ENCODE peak calls at places on chromosomes 3 and 15, in four cellular contexts. C is PC-9, M is ascending aorta, H is Peyer's patch. L is an unnamed sample.

GRCh38 chr15:65666257-65666656 is 44.5 kb downstream of the SLC24A1 start:
- DNase-seq in C (no peak), M (no peak), H (no peak), L (no peak)

GRCh38 chr15:100877551-100877950 is 2.1 kb upstream of the ALDH1A3 start:
- DNase-seq in C (peak), M (no peak), H (no peak), L (no peak)

GRCh38 chr15:86077070-86077469 is 2.6 kb upstream of the AGBL1 start:
- DNase-seq in C (no peak), M (no peak), H (no peak), L (no peak)

GRCh38 chr15:88663216-88663615 is 24.4 kb downstream of the ISG20 start:
- DNase-seq in C (no peak), M (no peak), H (no peak), L (no peak)

GRCh38 chr15:78637776-78638435 is 3.1 kb downstream of the CHRNB4 start:
- DNase-seq in C (no peak), M (no peak), H (no peak), L (no peak)

GRCh38 chr3:187964759-187965158 is 189.2 kb upstream of the LPP start:
- DNase-seq in C (peak), M (no peak), H (no peak), L (no peak)

GRCh38 chr3:15989419-15989818 is 185.1 kb upstream of the GALNT15 start:
- DNase-seq in C (no peak), M (no peak), H (no peak), L (no peak)

GRCh38 chr3:25884981-25885380 is 95.1 kb downstream of the OXSM start:
- DNase-seq in C (no peak), M (no peak), H (no peak), L (no peak)

GRCh38 chr15:29322407-29322806 is 52.8 kb upstream of the NSMCE3 start:
- DNase-seq in C (no peak), M (no peak), H (no peak), L (no peak)

GRCh38 chr3:79146024-79146423 is 621.8 kb downstream of the ROBO1 start:
- DNase-seq in C (no peak), M (no peak), H (no peak), L (no peak)

GRCh38 chr3:182969277-182969676 is 11.1 kb downstream of the DCUN1D1 start:
- DNase-seq in C (peak), M (no peak), H (no peak), L (no peak)

GRCh38 chr3:117752984-117753717 is 1043.6 kb downstream of the TUSC7 start:
- DNase-seq in C (no peak), M (no peak), H (no peak), L (no peak)

GRCh38 chr3:69494091-69494659 is 108.3 kb upstream of the FRMD4B start:
- DNase-seq in C (no peak), M (no peak), H (no peak), L (no peak)

GRCh38 chr15:50797926-50798325 is 32.4 kb upstream of the SPPL2A start:
- DNase-seq in C (peak), M (no peak), H (no peak), L (no peak)

GRCh38 chr3:79818015-79818414 is 50.2 kb upstream of the ROBO1 start:
- DNase-seq in C (no peak), M (no peak), H (no peak), L (no peak)

GRCh38 chr3:144433006-144433405 is 461.4 kb downstream of the DIPK2A start:
- DNase-seq in C (no peak), M (no peak), H (no peak), L (no peak)

GRCh38 chr3:68535782-68536181 is 396.6 kb downstream of the TAFA4 start:
- DNase-seq in C (no peak), M (no peak), H (no peak), L (no peak)

GRCh38 chr3:32757618-32758374 is 60.0 kb upstream of the TRIM71 start:
- DNase-seq in C (no peak), M (no peak), H (no peak), L (no peak)

DNA sequence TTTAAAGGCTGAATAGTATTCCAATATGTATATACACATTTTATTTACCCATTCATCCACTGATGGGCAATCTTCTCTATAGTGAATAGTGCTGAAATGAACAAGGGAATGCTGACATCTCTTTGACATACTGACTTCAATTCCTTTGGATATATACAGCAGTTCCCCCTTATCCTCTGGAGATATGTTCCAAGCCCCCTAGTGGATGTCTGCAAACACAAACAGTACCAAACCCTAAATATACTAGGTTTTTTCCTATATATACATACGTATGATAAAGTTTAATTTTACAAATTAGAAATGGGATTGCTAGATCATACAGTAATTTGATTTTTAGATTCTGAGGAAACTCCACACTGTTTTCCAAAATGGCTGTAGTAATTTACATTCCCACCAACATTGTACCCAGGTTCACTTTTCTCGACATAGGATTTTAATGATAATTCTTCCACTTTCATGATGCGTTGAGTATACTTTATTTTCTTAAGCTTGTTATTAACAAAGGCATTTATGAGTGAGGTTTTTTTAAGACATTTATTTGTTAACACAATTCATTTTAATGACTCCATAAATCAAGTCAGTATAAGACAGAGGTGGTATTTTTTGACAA is 38.2 kb downstream of the VPS13C start:
- DNase-seq in C (no peak), M (no peak), H (no peak), L (no peak)
- TF ChIP-seq CTCF in C (peak), M (no peak), H (no peak), L (peak)

GRCh38 chr15:34367128-34368081 is at the start of gene LPCAT4:
- DNase-seq in C (peak), M (peak), H (peak), L (peak)
- TF ChIP-seq CTCF in C (peak), M (peak), H (peak), L (peak)

GRCh38 chr15:72847806-72848205 is 64.2 kb upstream of the ADPGK start:
- DNase-seq in C (no peak), M (no peak), H (no peak), L (no peak)

GRCh38 chr15:72850833-72851232 is 67.3 kb upstream of the ADPGK start:
- DNase-seq in C (no peak), M (no peak), H (no peak), L (peak)

GRCh38 chr15:72844067-72844466 is 60.5 kb upstream of the ADPGK start:
- DNase-seq in C (no peak), M (no peak), H (no peak), L (no peak)

GRCh38 chr15:72847033-72847432 is 63.5 kb upstream of the ADPGK start:
- DNase-seq in C (no peak), M (no peak), H (no peak), L (no peak)

GRCh38 chr15:72846027-72846426 is 62.5 kb upstream of the ADPGK start:
- DNase-seq in C (no peak), M (no peak), H (no peak), L (no peak)
- TF ChIP-seq CTCF in C (no peak), M (no peak), H (no peak), L (no peak)

GRCh38 chr3:57464011-57464410 is 80.1 kb downstream of the DNAH12 start:
- DNase-seq in C (no peak), M (no peak), H (no peak), L (no peak)

GRCh38 chr3:57464801-57465200 is 79.3 kb downstream of the DNAH12 start:
- DNase-seq in C (no peak), M (no peak), H (no peak), L (no peak)
- TF ChIP-seq CTCF in C (no peak), M (no peak), H (no peak), L (no peak)

GRCh38 chr15:41558400-41559238 is at the start of gene TYRO3:
- DNase-seq in C (no peak), M (peak), H (peak), L (peak)
- TF ChIP-seq CTCF in C (no peak), M (no peak), H (no peak), L (no peak)

DNA sequence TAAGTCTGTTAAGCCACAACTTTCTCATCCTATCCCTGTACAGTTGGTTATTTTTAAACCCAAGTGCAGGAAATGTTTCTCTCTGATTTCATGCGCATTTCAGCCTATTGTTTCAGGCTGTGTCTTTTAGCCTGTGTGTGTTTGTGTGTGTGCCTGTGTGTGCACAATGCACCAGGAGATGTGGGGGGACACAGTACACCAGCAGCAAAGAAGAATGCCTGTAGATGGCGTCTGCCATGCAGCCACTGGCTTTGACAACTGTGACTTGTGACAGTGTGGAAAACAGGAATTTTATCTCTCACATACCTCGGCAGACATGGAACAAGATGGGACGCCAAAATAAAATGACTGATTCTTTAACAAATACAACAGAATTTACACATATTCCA is 43.6 kb upstream of the PLXNA1 start:
- DNase-seq in C (no peak), M (peak), H (no peak), L (no peak)
- TF ChIP-seq CTCF in C (no peak), M (no peak), H (no peak), L (no peak)

GRCh38 chr3:150184426-150185071 is 213.9 kb upstream of the PFN2 start:
- DNase-seq in C (peak), M (no peak), H (no peak), L (no peak)
- TF ChIP-seq CTCF in C (peak), M (no peak), H (no peak), L (no peak)

L was measured in nephron progenitor cell.